ENCODE peak calls at places on chromosomes 3 and 15, in seven cellular contexts. X, S, H, R, I, J and B are unnamed samples.

GRCh38 chr15:51401872-51402517 is 60.5 kb downstream of the GLDN start:
- DNase-seq in R (peak; percentile 26), H (peak; percentile 80), J (no peak), S (peak; percentile 74), I (peak; percentile 16), X (peak; percentile 39), B (peak; percentile 58)

GRCh38 chr3:159604151-159604581 is 384.5 kb upstream of the IL12A start:
- DNase-seq in H (no peak), R (peak; percentile 68), J (no peak), S (no peak), I (no peak), X (no peak), B (no peak)

GRCh38 chr3:53318522-53318921 is 28.8 kb downstream of the DCP1A start:
- DNase-seq in I (no peak), R (peak; percentile 69), X (no peak), J (no peak), S (no peak), H (no peak), B (no peak)

GRCh38 chr15:94083467-94083991 is 147.8 kb upstream of the MCTP2 start:
- DNase-seq in S (no peak), I (no peak), J (no peak), R (peak; percentile 38), H (peak; percentile 5), X (no peak), B (peak; percentile 88)

GRCh38 chr3:171376125-171376947 is 83.9 kb downstream of the TNIK start:
- DNase-seq in R (peak; percentile 65), I (peak; percentile 15), J (no peak), S (no peak), H (no peak), X (no peak), B (peak; percentile 85)

GRCh38 chr3:108180214-108180613 is 42.0 kb downstream of the IFT57 start:
- DNase-seq in X (no peak), I (no peak), H (no peak), S (no peak), R (peak; percentile 79), J (no peak), B (peak; percentile 27)

GRCh38 chr3:14216257-14217048 is 37.8 kb downstream of the LSM3 start:
- DNase-seq in J (peak; percentile 64), I (no peak), H (peak; percentile 99), S (peak; percentile 97), R (no peak), X (peak; percentile 74), B (no peak)

GRCh38 chr3:186598108-186598784 is 14.6 kb upstream of the AHSG start:
- DNase-seq in X (no peak), H (peak; percentile 76), R (peak; percentile 45), S (no peak), J (no peak), I (peak; percentile 67), B (no peak)

GRCh38 chr15:37995461-37996347 is 61.3 kb downstream of the TMCO5A start:
- DNase-seq in X (peak; percentile 52), J (no peak), I (peak; percentile 24), R (peak; percentile 75), S (no peak), H (peak; percentile 69), B (peak; percentile 75)

GRCh38 chr3:133531981-133532380 is 41.5 kb upstream of the CDV3 start:
- DNase-seq in S (no peak), H (no peak), X (no peak), J (no peak), I (no peak), R (peak; percentile 96), B (peak; percentile 76)

GRCh38 chr15:59492389-59493377 is 54.7 kb downstream of the FAM81A start:
- DNase-seq in X (peak; percentile 72), H (peak; percentile 80), S (peak; percentile 70), J (peak; percentile 29), R (peak; percentile 70), I (peak; percentile 56), B (peak; percentile 81)

GRCh38 chr15:42121667-42122066 is 27.3 kb upstream of the PLA2G4D start:
- DNase-seq in I (peak; percentile 45), J (no peak), X (no peak), H (no peak), S (no peak), R (no peak), B (no peak)

GRCh38 chr3:107928084-107928445 is 162.8 kb downstream of the CD47 start:
- DNase-seq in J (no peak), I (no peak), X (no peak), H (peak; percentile 54), R (peak; percentile 49), S (peak; percentile 38), B (peak; percentile 38)

GRCh38 chr15:32091505-32092380 is 61.4 kb downstream of the CHRNA7 start:
- DNase-seq in X (no peak), R (no peak), S (no peak), H (no peak), I (no peak), J (no peak), B (no peak)

GRCh38 chr15:42193383-42193782 is 14.7 kb downstream of the VPS39 start:
- DNase-seq in X (no peak), J (no peak), H (no peak), S (no peak), I (no peak), R (no peak), B (no peak)

GRCh38 chr3:66797916-66798560 is 200.1 kb upstream of the KBTBD8 start:
- DNase-seq in X (peak; percentile 32), H (peak; percentile 34), I (no peak), S (peak; percentile 83), R (peak; percentile 82), J (peak; percentile 78), B (peak; percentile 49)

GRCh38 chr3:98812851-98813374 is 49.8 kb downstream of the ST3GAL6 start:
- DNase-seq in I (no peak), J (no peak), X (no peak), R (peak; percentile 50), H (peak; percentile 38), S (no peak), B (peak; percentile 56)

GRCh38 chr15:80937718-80938117 is 51.9 kb downstream of the MESD start:
- DNase-seq in J (no peak), I (no peak), R (no peak), H (no peak), X (no peak), S (no peak), B (no peak)

GRCh38 chr3:197458179-197458707 is 97.5 kb downstream of the BDH1 start:
- DNase-seq in R (peak; percentile 13), I (no peak), S (no peak), H (no peak), J (no peak), X (no peak), B (no peak)

GRCh38 chr3:123290107-123290930 is 88.6 kb downstream of the SEC22A start:
- DNase-seq in S (no peak), I (no peak), J (no peak), R (no peak), X (no peak), H (no peak), B (no peak)

DNA sequence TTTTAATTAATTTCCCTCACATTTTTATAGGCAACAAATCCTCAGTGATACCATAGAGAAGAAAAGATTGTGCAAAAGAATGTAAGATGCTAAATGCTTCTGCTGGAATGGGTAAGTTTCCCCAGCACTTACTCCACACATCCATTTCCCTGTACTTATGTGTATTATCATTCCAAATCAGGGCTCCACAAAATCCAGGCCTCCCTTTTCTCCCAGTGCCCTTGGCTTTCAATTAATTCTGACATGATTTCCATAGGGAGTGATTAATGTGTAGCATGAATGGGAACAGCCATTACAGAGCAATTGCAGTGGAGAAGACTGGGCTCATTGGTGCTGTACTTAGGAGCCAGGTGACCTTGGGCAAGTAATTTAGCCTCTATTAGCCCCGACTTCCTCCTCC is 41.3 kb upstream of the UBE2E1 start:
- DNase-seq in R (no peak), S (no peak), H (no peak), X (no peak), J (no peak), I (no peak), B (no peak)
- H2BK120ac ChIP-seq in R (no peak overlapping the region), S (no peak overlapping the region), H (no peak overlapping the region), X (no peak overlapping the region), J (no peak overlapping the region), I (no peak overlapping the region), B (no peak overlapping the region)

GRCh38 chr3:15313461-15313860 is 18.9 kb downstream of the SH3BP5 start:
- DNase-seq in X (no peak), S (no peak), R (no peak), J (no peak), I (no peak), H (no peak), B (no peak)

GRCh38 chr3:15312550-15312949 is 19.8 kb downstream of the SH3BP5 start:
- DNase-seq in R (no peak), J (no peak), I (no peak), H (no peak), S (no peak), X (no peak), B (no peak)

GRCh38 chr3:15315003-15315402 is 17.4 kb downstream of the SH3BP5 start:
- DNase-seq in R (no peak), S (no peak), X (no peak), I (no peak), J (no peak), H (no peak), B (no peak)

GRCh38 chr3:15317164-15317477 is 15.3 kb downstream of the SH3BP5 start:
- DNase-seq in I (no peak), J (no peak), R (peak; percentile 57), H (peak; percentile 52), X (no peak), S (no peak), B (no peak)

GRCh38 chr3:15314276-15314675 is 18.1 kb downstream of the SH3BP5 start:
- DNase-seq in X (no peak), J (no peak), S (no peak), I (no peak), H (no peak), R (no peak), B (no peak)
- H3K23ac ChIP-seq in X (no peak overlapping the region), J (no peak overlapping the region), S (no peak overlapping the region), I (no peak overlapping the region), H (no peak overlapping the region), R (no peak overlapping the region), B (no peak overlapping the region)

DNA sequence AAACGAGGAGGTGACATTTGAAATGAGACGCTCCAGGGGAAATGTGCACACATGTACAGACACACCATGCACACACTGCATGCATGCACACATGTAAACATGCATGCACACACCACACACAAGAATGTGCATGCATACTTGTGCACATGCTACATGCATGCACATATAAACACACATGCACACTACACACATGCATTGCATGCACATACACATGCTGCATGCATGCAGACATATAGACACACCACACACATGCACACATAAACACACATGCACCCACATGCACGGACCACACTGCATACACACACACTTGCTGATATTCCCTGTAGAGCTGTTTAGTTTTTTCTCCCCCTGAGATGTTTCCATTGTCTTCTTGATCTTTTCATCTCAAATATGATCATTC is 37.8 kb upstream of the SLC6A1 start:
- DNase-seq in S (no peak), I (no peak), J (no peak), R (no peak), H (no peak), X (no peak), B (no peak)
- H2BK120ac ChIP-seq in S (no peak overlapping the region), I (no peak overlapping the region), J (no peak overlapping the region), R (no peak overlapping the region), H (no peak overlapping the region), X (peak overlapping the region; percentile 68), B (no peak overlapping the region)

DNA sequence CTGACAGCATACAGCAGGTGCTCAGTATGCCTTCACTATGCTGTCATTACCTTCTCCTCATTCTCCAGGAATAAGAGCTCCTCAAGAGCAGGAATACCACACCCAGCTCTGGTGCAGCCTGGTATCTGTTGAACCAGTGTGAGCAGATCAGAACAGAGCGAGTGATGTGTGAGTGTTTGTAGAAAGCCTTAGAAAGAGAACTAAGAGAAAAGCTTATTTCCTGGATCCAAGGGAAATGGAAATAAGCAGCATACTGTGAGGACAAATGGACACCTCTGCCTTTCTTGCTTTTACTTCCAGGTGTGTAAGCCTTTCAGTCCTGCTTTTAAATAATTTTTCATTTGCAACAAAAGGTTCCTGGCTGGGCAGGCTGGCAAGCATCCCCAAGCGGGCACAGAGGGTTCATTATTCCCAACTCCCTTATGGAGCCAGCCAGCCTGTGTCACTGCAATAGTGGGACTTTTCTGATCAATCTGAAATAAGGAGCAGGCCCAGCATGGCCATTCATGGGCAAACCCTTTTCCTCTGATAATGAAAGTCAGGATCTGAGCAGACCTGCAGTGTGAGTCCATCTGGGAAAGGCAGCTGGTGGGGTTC is 594.8 kb upstream of the CFAP20DC start:
- DNase-seq in I (no peak), H (no peak), R (no peak), J (no peak), X (no peak), S (no peak), B (no peak)
- H3K23ac ChIP-seq in I (no peak overlapping the region), H (no peak overlapping the region), R (no peak overlapping the region), J (no peak overlapping the region), X (no peak overlapping the region), S (no peak overlapping the region), B (no peak overlapping the region)